ENCODE peak calls at places on chromosomes 11 and 22, in nine cellular contexts. L, G, C, A, Q, F, B, T and K are unnamed samples.

GRCh38 chr11:33704240-33705002 is 3.8 kb upstream of the C11orf91 start:
- DNase-seq in A (no peak), F (no peak), B (no peak), C (no peak), Q (no peak), L (no peak), T (no peak), G (no peak), K (no peak)

GRCh38 chr11:106585061-106585460 is 433.2 kb downstream of the GUCY1A2 start:
- DNase-seq in B (no peak), G (peak; percentile 10), Q (peak; percentile 26), T (peak; percentile 55), C (no peak), L (no peak), F (no peak), A (no peak), K (peak; percentile 58)

GRCh38 chr11:94536386-94536785 is 7.3 kb upstream of the FUT4 start:
- DNase-seq in B (no peak), L (no peak), T (no peak), A (no peak), Q (no peak), F (no peak), C (no peak), G (no peak), K (no peak)

GRCh38 chr11:119626910-119627305 is 102.1 kb downstream of the NECTIN1 start:
- DNase-seq in G (no peak), C (no peak), B (no peak), A (no peak), Q (no peak), T (no peak), L (no peak), F (no peak), K (no peak)

GRCh38 chr11:47917643-47918369 is 62.6 kb upstream of the PTPRJ start:
- DNase-seq in L (peak; percentile 94), B (no peak), C (no peak), G (no peak), F (peak; percentile 78), Q (peak; percentile 82), T (peak; percentile 100), A (no peak), K (peak; percentile 100)

GRCh38 chr11:30143098-30143705 is 87.6 kb upstream of the FSHB start:
- DNase-seq in A (no peak), F (no peak), T (peak; percentile 9), B (no peak), G (peak; percentile 11), C (peak; percentile 19), L (peak; percentile 10), Q (peak; percentile 3), K (peak; percentile 44)

GRCh38 chr11:62152245-62153086 is 28.7 kb downstream of the INCENP start:
- DNase-seq in F (no peak), Q (no peak), A (no peak), L (no peak), T (no peak), C (no peak), G (no peak), B (peak; percentile 18), K (no peak)

GRCh38 chr11:44007746-44008501 is 39.9 kb upstream of the ACCSL start:
- DNase-seq in L (no peak), B (no peak), G (no peak), F (no peak), A (no peak), T (no peak), Q (no peak), C (no peak), K (no peak)

GRCh38 chr22:37525073-37525745 is 6.0 kb upstream of the CARD10 start:
- DNase-seq in G (no peak), T (peak; percentile 83), Q (peak; percentile 92), L (no peak), C (no peak), A (no peak), F (no peak), B (peak; percentile 52), K (peak; percentile 87)

GRCh38 chr22:17158568-17159503 is at the start of gene HDHD5:
- DNase-seq in F (peak; percentile 94), G (peak; percentile 96), L (peak; percentile 82), T (peak; percentile 86), Q (peak; percentile 96), B (peak; percentile 84), C (peak; percentile 90), A (peak; percentile 83), K (peak; percentile 92)

GRCh38 chr11:111633756-111634362 is 31.6 kb downstream of the SIK2 start:
- DNase-seq in T (peak; percentile 52), B (no peak), G (no peak), C (no peak), F (no peak), L (no peak), A (no peak), Q (no peak), K (no peak)

GRCh38 chr11:134276396-134277175 is 407 bp downstream of the GLB1L3 start:
- DNase-seq in G (no peak), Q (no peak), L (no peak), F (no peak), C (no peak), B (peak; percentile 50), T (no peak), A (peak; percentile 16), K (no peak)

GRCh38 chr22:46245515-46245914 is 4.6 kb downstream of the CDPF1 start:
- DNase-seq in G (no peak), F (peak; percentile 82), B (no peak), C (no peak), L (no peak), A (no peak), T (no peak), Q (peak; percentile 39), K (no peak)

GRCh38 chr11:101034076-101034475 is 95.5 kb downstream of the PGR start:
- DNase-seq in L (no peak), T (no peak), F (peak; percentile 70), Q (no peak), C (no peak), A (no peak), G (no peak), B (no peak), K (no peak)

GRCh38 chr11:65952052-65952521 is 6.8 kb downstream of the TSGA10IP start:
- DNase-seq in G (no peak), Q (no peak), B (no peak), A (no peak), T (no peak), F (no peak), L (no peak), C (no peak), K (no peak)

GRCh38 chr11:115338476-115338875 is 165.7 kb downstream of the CADM1 start:
- DNase-seq in G (no peak), T (peak; percentile 10), C (no peak), L (no peak), F (no peak), A (no peak), B (no peak), Q (no peak), K (no peak)